ENCODE peak calls at places on chromosome 18, in seven cellular contexts. S is PC-9; J is kidney; V is astrocyte; X is caudate nucleus; M is Karpas-422; Q is CD8-positive, alpha-beta memory T cell. O is an unnamed sample.

GRCh38 chr18:37299471-37300304 is 265.9 kb downstream of the CELF4 start:
- DNase-seq in Q (no peak), J (peak; percentile 96), S (peak; percentile 74), X (peak; percentile 44), M (no peak), V (peak; percentile 94), O (peak; percentile 73)

GRCh38 chr18:34787931-34788532 is 77.9 kb downstream of the DTNA start:
- DNase-seq in J (no peak), M (peak; percentile 84), S (no peak), X (no peak), Q (peak; percentile 14), V (peak; percentile 25), O (no peak)

GRCh38 chr18:5297582-5297981 is 2.1 kb upstream of the ZBTB14 start:
- DNase-seq in X (no peak), M (no peak), Q (no peak), S (no peak), V (no peak), J (no peak), O (no peak)

GRCh38 chr18:22173221-22173927 is 4.0 kb downstream of the GATA6 start:
- DNase-seq in X (no peak), M (no peak), V (no peak), S (no peak), Q (no peak), J (no peak), O (no peak)

GRCh38 chr18:80246656-80247402 is 485 bp downstream of the PARD6G start:
- DNase-seq in V (no peak), S (no peak), X (no peak), Q (peak; percentile 11), M (no peak), J (peak; percentile 85), O (no peak)

GRCh38 chr18:79982736-79983135 is 5.6 kb downstream of the TXNL4A start:
- DNase-seq in J (no peak), S (no peak), X (no peak), V (no peak), M (no peak), Q (no peak), O (no peak)

GRCh38 chr18:56083889-56084288 is 495.9 kb upstream of the TCF4 start:
- DNase-seq in Q (no peak), V (no peak), X (no peak), M (no peak), J (no peak), S (no peak), O (no peak)

GRCh38 chr18:9469700-9470099 is 5.6 kb upstream of the RALBP1 start:
- DNase-seq in X (no peak), J (no peak), Q (no peak), V (no peak), S (no peak), M (no peak), O (no peak)

GRCh38 chr18:8657050-8657820 is 48.0 kb downstream of the RAB12 start:
- DNase-seq in M (peak; percentile 34), X (no peak), J (no peak), Q (no peak), S (no peak), V (no peak), O (no peak)

GRCh38 chr18:79542876-79543750 is 136.5 kb upstream of the CTDP1 start:
- DNase-seq in J (peak; percentile 56), Q (no peak), V (no peak), X (no peak), M (no peak), S (no peak), O (no peak)

GRCh38 chr18:21000667-21001066 is 110.9 kb downstream of the ROCK1 start:
- DNase-seq in J (no peak), M (no peak), S (no peak), V (peak; percentile 10), Q (no peak), X (no peak), O (no peak)

GRCh38 chr18:55421612-55422381 is 166.2 kb downstream of the TCF4 start:
- DNase-seq in J (no peak), V (peak; percentile 53), X (no peak), Q (no peak), M (peak; percentile 54), S (no peak), O (peak; percentile 16)

GRCh38 chr18:903703-904102 is 968 bp upstream of the ADCYAP1 start:
- DNase-seq in V (peak; percentile 20), S (peak; percentile 48), Q (no peak), X (no peak), J (peak; percentile 79), M (no peak), O (no peak)

GRCh38 chr18:79680100-79680879 is 687 bp downstream of the CTDP1 start:
- DNase-seq in V (peak; percentile 34), X (no peak), Q (peak; percentile 57), J (peak; percentile 84), S (peak; percentile 14), M (peak; percentile 65), O (peak; percentile 37)

GRCh38 chr18:4455113-4455811 is at the start of gene DLGAP1:
- DNase-seq in V (peak; percentile 53), X (peak; percentile 58), J (peak; percentile 84), M (no peak), Q (no peak), S (peak; percentile 10), O (no peak)

GRCh38 chr18:69996417-69996816 is 48.7 kb upstream of the CD226 start:
- DNase-seq in M (no peak), Q (no peak), X (no peak), J (no peak), V (no peak), S (no peak), O (no peak)

GRCh38 chr18:3454365-3455089 is 4.6 kb downstream of the TGIF1 start:
- DNase-seq in Q (peak; percentile 53), X (no peak), V (peak; percentile 67), S (peak; percentile 41), J (no peak), M (peak; percentile 79), O (no peak)

GRCh38 chr18:37671530-37671929 is 105.9 kb upstream of the CELF4 start:
- DNase-seq in M (no peak), X (no peak), V (no peak), J (no peak), Q (no peak), S (no peak), O (no peak)

GRCh38 chr18:77069482-77069881 is 63.1 kb downstream of the MBP start:
- DNase-seq in S (no peak), M (no peak), J (no peak), V (no peak), X (no peak), Q (no peak), O (no peak)
- H3K27ac ChIP-seq in S (peak overlapping the region; percentile 97), M (no peak overlapping the region), J (no peak overlapping the region), V (peak overlapping the region; percentile 96), X (no peak overlapping the region), Q (peak overlapping the region; percentile 62), O (no peak overlapping the region)

GRCh38 chr18:76657911-76658475 is 163.0 kb upstream of the ZNF516 start:
- DNase-seq in J (no peak), X (no peak), M (no peak), V (no peak), Q (no peak), S (no peak), O (no peak)

GRCh38 chr18:76656925-76657324 is 161.9 kb upstream of the ZNF516 start:
- DNase-seq in Q (no peak), M (no peak), J (no peak), V (no peak), X (no peak), S (no peak), O (no peak)

GRCh38 chr18:76658627-76659026 is 163.6 kb upstream of the ZNF516 start:
- DNase-seq in J (no peak), M (peak; percentile 80), S (no peak), Q (no peak), X (no peak), V (no peak), O (no peak)

GRCh38 chr18:76654536-76654935 is 159.5 kb upstream of the ZNF516 start:
- DNase-seq in X (no peak), J (no peak), M (no peak), S (no peak), Q (no peak), V (no peak), O (no peak)

DNA sequence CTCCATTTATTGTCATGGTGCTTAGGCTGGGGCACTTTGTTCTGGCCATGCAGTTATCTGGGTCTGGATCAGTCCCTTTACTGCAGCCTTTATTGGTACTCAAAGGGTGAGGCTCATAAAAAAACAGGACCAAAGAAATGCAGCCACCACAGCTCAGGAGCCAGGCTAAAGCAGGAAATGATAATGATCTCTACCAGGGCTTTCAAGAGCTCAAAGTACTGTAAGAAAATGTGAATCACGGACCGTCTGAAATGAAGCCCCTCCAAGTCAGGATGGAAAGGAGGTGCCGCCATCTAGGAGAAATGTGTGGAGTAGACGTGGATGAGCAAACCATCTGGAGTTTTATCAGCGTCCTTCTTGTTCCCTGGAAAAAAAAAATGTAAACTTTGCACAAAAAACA is 162.4 kb upstream of the ZNF516 start:
- DNase-seq in V (no peak), M (no peak), X (no peak), Q (no peak), S (no peak), J (no peak), O (no peak)
- H3K27ac ChIP-seq in V (no peak overlapping the region), M (no peak overlapping the region), X (no peak overlapping the region), Q (no peak overlapping the region), S (no peak overlapping the region), J (no peak overlapping the region), O (no peak overlapping the region)

DNA sequence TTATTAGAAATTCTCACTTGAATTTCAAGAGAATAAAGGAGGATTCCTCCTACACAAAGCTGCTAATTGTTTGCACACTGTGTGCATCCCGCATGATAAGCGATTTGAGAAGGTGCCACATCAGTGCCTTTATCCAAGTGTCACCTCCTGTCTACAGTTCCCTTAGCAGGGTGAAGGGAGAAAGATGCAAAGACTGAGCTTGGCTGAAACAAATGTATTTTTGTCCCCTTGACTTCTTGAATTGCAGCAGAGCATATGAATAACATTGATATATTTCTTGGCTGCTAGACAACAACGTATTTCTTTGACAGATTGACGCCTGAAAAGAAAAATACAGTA is 255.1 kb downstream of the NEDD4L start:
- DNase-seq in J (no peak), V (no peak), X (no peak), M (no peak), S (no peak), Q (no peak), O (no peak)
- H3K27ac ChIP-seq in J (no peak overlapping the region), V (no peak overlapping the region), X (no peak overlapping the region), M (no peak overlapping the region), S (no peak overlapping the region), Q (no peak overlapping the region), O (no peak overlapping the region)

GRCh38 chr18:7512326-7512725 is 54.8 kb upstream of the PTPRM start:
- DNase-seq in J (no peak), V (peak; percentile 3), S (no peak), Q (no peak), M (no peak), X (no peak), O (no peak)

GRCh38 chr18:7516505-7517117 is 50.5 kb upstream of the PTPRM start:
- DNase-seq in Q (no peak), M (no peak), X (no peak), S (no peak), V (no peak), J (no peak), O (no peak)

GRCh38 chr18:7517852-7518251 is 49.3 kb upstream of the PTPRM start:
- DNase-seq in J (no peak), V (no peak), M (no peak), Q (no peak), X (no peak), S (no peak), O (no peak)

GRCh38 chr18:7512990-7513389 is 54.1 kb upstream of the PTPRM start:
- DNase-seq in S (no peak), J (no peak), Q (no peak), V (no peak), X (no peak), M (no peak), O (no peak)

GRCh38 chr18:7514796-7515440 is 52.2 kb upstream of the PTPRM start:
- DNase-seq in S (no peak), M (no peak), Q (no peak), V (peak; percentile 26), J (no peak), X (no peak), O (no peak)
- H3K27ac ChIP-seq in S (no peak overlapping the region), M (no peak overlapping the region), Q (no peak overlapping the region), V (no peak overlapping the region), J (no peak overlapping the region), X (no peak overlapping the region), O (no peak overlapping the region)

O was measured in epithelial cell of prostate.